ENCODE peak calls at places on chromosomes 11 and 22, in six cellular contexts. One of them, this sample, is unnamed.

GRCh38 chr11:34405079-34405858 is 33.5 kb upstream of the CAT start:
- DNase-seq in NCI-H1092 treated with DMSO at 0.1 percent for 48 hours: no peak
- DNase-seq in kidney epithelial cell: no peak
- DNase-seq in D341Med: no peak
- DNase-seq in stimulated activated CD4-positive, alpha-beta T cell treated with anti-CD3 and anti-CD28 coated beads, Interleukin-4, amount 100 ng/mL, for 1 hour: no peak
- DNase-seq in T-cell: no peak
- DNase-seq in this sample: no peak

GRCh38 chr11:85947431-85948272 is 92.5 kb downstream of the CCDC83 start:
- DNase-seq in NCI-H1092 treated with DMSO at 0.1 percent for 48 hours: no peak
- DNase-seq in kidney epithelial cell: peak
- DNase-seq in D341Med: no peak
- DNase-seq in stimulated activated CD4-positive, alpha-beta T cell treated with anti-CD3 and anti-CD28 coated beads, Interleukin-4, amount 100 ng/mL, for 1 hour: no peak
- DNase-seq in T-cell: no peak
- DNase-seq in this sample: peak

GRCh38 chr11:126169291-126169690 is 42.2 kb downstream of the RPUSD4 start:
- DNase-seq in NCI-H1092 treated with DMSO at 0.1 percent for 48 hours: no peak
- DNase-seq in kidney epithelial cell: no peak
- DNase-seq in D341Med: no peak
- DNase-seq in stimulated activated CD4-positive, alpha-beta T cell treated with anti-CD3 and anti-CD28 coated beads, Interleukin-4, amount 100 ng/mL, for 1 hour: no peak
- DNase-seq in T-cell: no peak
- DNase-seq in this sample: no peak

GRCh38 chr11:80436547-80436946 is 995.7 kb upstream of the TENM4 start:
- DNase-seq in NCI-H1092 treated with DMSO at 0.1 percent for 48 hours: no peak
- DNase-seq in kidney epithelial cell: no peak
- DNase-seq in D341Med: no peak
- DNase-seq in stimulated activated CD4-positive, alpha-beta T cell treated with anti-CD3 and anti-CD28 coated beads, Interleukin-4, amount 100 ng/mL, for 1 hour: no peak
- DNase-seq in T-cell: no peak
- DNase-seq in this sample: no peak

GRCh38 chr11:130725417-130726233 is 190.7 kb downstream of the SNX19 start:
- DNase-seq in NCI-H1092 treated with DMSO at 0.1 percent for 48 hours: no peak
- DNase-seq in kidney epithelial cell: no peak
- DNase-seq in D341Med: no peak
- DNase-seq in stimulated activated CD4-positive, alpha-beta T cell treated with anti-CD3 and anti-CD28 coated beads, Interleukin-4, amount 100 ng/mL, for 1 hour: no peak
- DNase-seq in T-cell: no peak
- DNase-seq in this sample: no peak

GRCh38 chr11:86069408-86070086 is 663 bp upstream of the PICALM start:
- DNase-seq in NCI-H1092 treated with DMSO at 0.1 percent for 48 hours: no peak
- DNase-seq in kidney epithelial cell: peak
- DNase-seq in D341Med: no peak
- DNase-seq in stimulated activated CD4-positive, alpha-beta T cell treated with anti-CD3 and anti-CD28 coated beads, Interleukin-4, amount 100 ng/mL, for 1 hour: no peak
- DNase-seq in T-cell: no peak
- DNase-seq in this sample: peak

GRCh38 chr11:126915430-126915829 is 85.1 kb downstream of the KIRREL3 start:
- DNase-seq in NCI-H1092 treated with DMSO at 0.1 percent for 48 hours: no peak
- DNase-seq in kidney epithelial cell: no peak
- DNase-seq in D341Med: no peak
- DNase-seq in stimulated activated CD4-positive, alpha-beta T cell treated with anti-CD3 and anti-CD28 coated beads, Interleukin-4, amount 100 ng/mL, for 1 hour: no peak
- DNase-seq in T-cell: no peak
- DNase-seq in this sample: no peak

GRCh38 chr11:102177974-102178631 is 67.9 kb downstream of the YAP1 start:
- DNase-seq in NCI-H1092 treated with DMSO at 0.1 percent for 48 hours: no peak
- DNase-seq in kidney epithelial cell: peak
- DNase-seq in D341Med: no peak
- DNase-seq in stimulated activated CD4-positive, alpha-beta T cell treated with anti-CD3 and anti-CD28 coated beads, Interleukin-4, amount 100 ng/mL, for 1 hour: no peak
- DNase-seq in T-cell: no peak
- DNase-seq in this sample: peak

GRCh38 chr22:36351921-36352774 is 35.6 kb downstream of the MYH9 start:
- DNase-seq in NCI-H1092 treated with DMSO at 0.1 percent for 48 hours: no peak
- DNase-seq in kidney epithelial cell: no peak
- DNase-seq in D341Med: no peak
- DNase-seq in stimulated activated CD4-positive, alpha-beta T cell treated with anti-CD3 and anti-CD28 coated beads, Interleukin-4, amount 100 ng/mL, for 1 hour: no peak
- DNase-seq in T-cell: no peak
- DNase-seq in this sample: no peak

GRCh38 chr11:117663826-117664225 is 133.2 kb downstream of the DSCAML1 start:
- DNase-seq in NCI-H1092 treated with DMSO at 0.1 percent for 48 hours: peak
- DNase-seq in kidney epithelial cell: no peak
- DNase-seq in D341Med: no peak
- DNase-seq in stimulated activated CD4-positive, alpha-beta T cell treated with anti-CD3 and anti-CD28 coated beads, Interleukin-4, amount 100 ng/mL, for 1 hour: no peak
- DNase-seq in T-cell: no peak
- DNase-seq in this sample: no peak